ENCODE peak calls at places on chromosomes 3 and 15, in four cellular contexts. M is IMR-90, Q is mesenchymal stem cell, E is neuronal stem cell. G is an unnamed sample.
A peak's percentile ranks its signal among the peaks of the same experiment; 100 is the strongest.

GRCh38 chr3:44323341-44323955 is 15.1 kb upstream of the TCAIM start:
- DNase-seq in Q (peak; percentile 71), E (peak; percentile 46), M (peak; percentile 71), G (no peak)

GRCh38 chr3:114155370-114155821 is 23.5 kb downstream of the DRD3 start:
- DNase-seq in E (no peak), M (peak; percentile 30), Q (peak; percentile 29), G (peak; percentile 73)

GRCh38 chr15:92914103-92914499 is 14.0 kb downstream of the CHD2 start:
- DNase-seq in Q (no peak), E (no peak), M (no peak), G (no peak)

GRCh38 chr15:73560501-73561117 is 72.6 kb downstream of the NPTN start:
- DNase-seq in E (no peak), Q (peak; percentile 83), M (peak; percentile 84), G (no peak)

GRCh38 chr15:27028836-27029482 is 58.0 kb downstream of the GABRG3 start:
- DNase-seq in M (no peak), Q (no peak), E (no peak), G (no peak)

GRCh38 chr3:71152039-71152891 is 431.3 kb downstream of the FOXP1 start:
- DNase-seq in M (no peak), E (no peak), Q (no peak), G (no peak)

GRCh38 chr3:183224581-183224980 is 28.5 kb upstream of the B3GNT5 start:
- DNase-seq in M (no peak), Q (no peak), E (no peak), G (no peak)

GRCh38 chr3:171878441-171879225 is 35.5 kb downstream of the TMEM212 start:
- DNase-seq in Q (peak; percentile 79), M (peak; percentile 71), E (no peak), G (no peak)

GRCh38 chr15:35092311-35092710 is 7.2 kb upstream of the NANOGP8 start:
- DNase-seq in M (no peak), E (no peak), Q (no peak), G (no peak)

GRCh38 chr3:58432905-58433304 is 727 bp downstream of the PDHB start:
- DNase-seq in M (no peak), E (no peak), Q (no peak), G (no peak)

DNA sequence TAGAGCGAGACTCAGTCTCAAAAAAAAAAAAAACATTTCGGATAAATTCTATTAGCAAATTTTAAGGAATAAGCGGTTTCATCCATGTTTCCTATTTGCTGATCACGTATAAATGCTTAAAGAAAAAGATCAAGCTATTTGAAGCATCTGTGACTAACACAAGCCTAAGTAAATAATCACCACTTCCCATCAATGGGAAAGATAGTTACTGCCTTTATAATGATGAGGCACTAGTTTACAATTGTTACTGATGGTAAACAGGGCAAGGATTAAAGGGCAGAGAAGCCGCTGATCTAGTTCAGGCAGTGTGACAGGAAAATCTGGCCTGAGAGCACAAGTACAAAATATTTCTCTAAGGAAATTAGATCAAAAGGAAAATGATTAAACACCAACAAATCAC is 13.7 kb downstream of the CLPX start:
- DNase-seq in M (peak; percentile 14), Q (no peak), E (no peak), G (no peak)
- H4K91ac ChIP-seq in M (no peak overlapping the region), Q (no peak overlapping the region), E (no peak overlapping the region), G (no peak overlapping the region)

DNA sequence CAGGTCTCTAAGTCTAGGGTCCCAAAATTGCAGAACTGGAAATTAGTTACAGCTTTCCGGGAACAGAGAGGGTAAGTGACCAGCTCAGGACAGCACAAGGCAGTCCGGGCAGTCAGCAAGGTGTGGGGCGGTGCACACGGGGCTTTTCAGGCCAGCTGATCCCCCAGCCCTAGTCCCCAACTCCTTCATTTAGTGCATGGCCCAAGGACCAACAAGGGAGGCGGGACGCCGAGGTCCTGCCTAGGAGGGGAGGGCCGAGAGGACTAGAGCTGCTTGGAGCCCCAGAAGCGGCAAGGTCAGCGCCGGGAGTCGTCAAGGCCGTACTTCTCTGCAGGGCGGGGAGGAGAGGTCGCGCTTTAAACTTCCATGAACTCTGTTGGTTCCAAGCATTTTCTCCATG is 2.0 kb upstream of the PDE8A start:
- DNase-seq in E (no peak), Q (peak; percentile 34), M (no peak), G (peak; percentile 64)
- H3K9ac ChIP-seq in E (no peak overlapping the region), Q (peak overlapping the region; percentile 89), M (no peak overlapping the region), G (no peak overlapping the region)

GRCh38 chr3:125608419-125608818 is 13.1 kb upstream of the OSBPL11 start:
- DNase-seq in Q (no peak), M (no peak), E (no peak), G (no peak)
- H2BK15ac ChIP-seq in Q (no peak overlapping the region), M (no peak overlapping the region), E (no peak overlapping the region), G (no peak overlapping the region)

GRCh38 chr15:54082836-54083492 is 104.7 kb downstream of the UNC13C start:
- DNase-seq in E (peak; percentile 52), M (peak; percentile 0), Q (no peak), G (peak; percentile 44)
- H4K91ac ChIP-seq in E (no peak overlapping the region), M (no peak overlapping the region), Q (no peak overlapping the region), G (no peak overlapping the region)

DNA sequence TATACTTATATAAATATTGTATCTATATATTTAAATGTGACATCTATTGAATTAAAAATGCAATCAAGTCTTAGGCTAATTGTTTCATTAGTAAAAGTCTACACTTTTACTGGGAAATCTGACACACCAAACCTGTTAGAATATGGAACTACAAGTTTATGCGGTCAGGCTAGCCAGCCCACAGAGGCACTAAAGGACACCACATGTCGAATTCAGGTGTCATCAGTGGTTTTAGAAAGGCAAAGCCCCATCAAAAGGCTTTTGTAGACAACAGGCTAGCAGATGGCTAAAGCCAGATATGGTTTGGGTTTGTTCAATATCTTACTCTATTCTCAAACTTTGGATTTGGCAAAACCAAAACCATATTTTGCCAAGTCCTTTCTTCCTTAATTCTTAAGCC is 411.0 kb downstream of the MECOM start:
- DNase-seq in Q (no peak), E (no peak), M (no peak), G (no peak)
- H3K9ac ChIP-seq in Q (no peak overlapping the region), E (no peak overlapping the region), M (no peak overlapping the region), G (no peak overlapping the region)

G was measured in H9.